ENCODE peak calls at places on chromosomes 5 and 9, in nine cellular contexts. W, J, K, A, N, L, R, Y and B are unnamed samples.

GRCh38 chr9:19233344-19233743 is 2.9 kb downstream of the DENND4C start:
- DNase-seq in K (no peak), W (no peak), J (no peak), N (no peak), L (no peak), Y (no peak), A (no peak), R (no peak), B (no peak)

GRCh38 chr5:76337949-76338589 is 65.0 kb upstream of the IQGAP2 start:
- DNase-seq in W (peak; percentile 77), R (peak; percentile 16), L (no peak), J (peak; percentile 8), K (peak; percentile 75), A (peak; percentile 17), N (peak; percentile 50), Y (no peak), B (no peak)

GRCh38 chr5:102654559-102655354 is 100.3 kb upstream of the PAM start:
- DNase-seq in W (no peak), N (no peak), R (no peak), K (no peak), J (no peak), Y (no peak), A (no peak), L (no peak), B (no peak)

GRCh38 chr9:29958469-29958868 is 2385.2 kb upstream of the C9orf72 start:
- DNase-seq in A (no peak), R (no peak), J (no peak), W (no peak), N (no peak), K (no peak), L (no peak), Y (no peak), B (no peak)

GRCh38 chr9:20473566-20474116 is 148.7 kb downstream of the MLLT3 start:
- DNase-seq in W (no peak), K (no peak), R (no peak), L (no peak), A (no peak), N (peak; percentile 5), J (no peak), Y (no peak), B (no peak)

GRCh38 chr9:21504894-21505293 is 22.8 kb upstream of the IFNE start:
- DNase-seq in R (no peak), K (no peak), N (no peak), W (no peak), L (no peak), Y (no peak), A (no peak), J (no peak), B (no peak)

GRCh38 chr9:80491086-80491749 is 919.5 kb downstream of the TLE4 start:
- DNase-seq in Y (no peak), L (no peak), J (no peak), N (no peak), A (no peak), K (no peak), W (no peak), R (no peak), B (no peak)

GRCh38 chr5:165296401-165297130 is 1791.1 kb downstream of the MAT2B start:
- DNase-seq in W (no peak), R (no peak), L (no peak), K (no peak), J (no peak), N (no peak), A (no peak), Y (no peak), B (no peak)

GRCh38 chr5:54881286-54882005 is 103.9 kb downstream of the ESM1 start:
- DNase-seq in W (no peak), L (no peak), A (no peak), R (no peak), Y (no peak), N (no peak), K (peak; percentile 87), J (peak; percentile 33), B (no peak)

GRCh38 chr5:91499943-91500531 is 116.9 kb upstream of the ARRDC3 start:
- DNase-seq in J (no peak), A (peak; percentile 64), W (no peak), L (no peak), Y (no peak), N (peak; percentile 69), K (peak; percentile 29), R (no peak), B (peak; percentile 29)

GRCh38 chr5:29758986-29759421 is 1434.5 kb upstream of the CDH6 start:
- DNase-seq in J (no peak), K (no peak), Y (no peak), L (no peak), A (no peak), N (no peak), W (no peak), R (no peak), B (no peak)